ENCODE peak calls at places on chromosomes 2 and 18, in four cellular contexts. One of them, this sample, is unnamed.

GRCh38 chr2:25358249-25358815 is 16.6 kb upstream of the DNMT3A start:
- DNase-seq in cardiac muscle cell: no peak
- DNase-seq in uterus: no peak
- DNase-seq in Right ventricle myocardium superior: no peak
- DNase-seq in this sample: no peak

GRCh38 chr2:240520974-240521350 is 36.8 kb downstream of the ANKMY1 start:
- DNase-seq in cardiac muscle cell: no peak
- DNase-seq in uterus: no peak
- DNase-seq in Right ventricle myocardium superior: no peak
- DNase-seq in this sample: no peak

GRCh38 chr2:161915121-161915520 is 158.9 kb downstream of the DPP4 start:
- DNase-seq in cardiac muscle cell: peak
- DNase-seq in uterus: no peak
- DNase-seq in Right ventricle myocardium superior: no peak
- DNase-seq in this sample: peak

GRCh38 chr2:153431114-153431513 is 47.4 kb downstream of the RPRM start:
- DNase-seq in cardiac muscle cell: no peak
- DNase-seq in uterus: no peak
- DNase-seq in Right ventricle myocardium superior: no peak
- DNase-seq in this sample: no peak

GRCh38 chr2:74474899-74475298 is 2.4 kb upstream of the MRPL53 start:
- DNase-seq in cardiac muscle cell: peak
- DNase-seq in uterus: no peak
- DNase-seq in Right ventricle myocardium superior: no peak
- DNase-seq in this sample: peak

GRCh38 chr2:74741651-74742050 is 87.6 kb downstream of the SEMA4F start:
- DNase-seq in cardiac muscle cell: no peak
- DNase-seq in uterus: no peak
- DNase-seq in Right ventricle myocardium superior: no peak
- DNase-seq in this sample: no peak

GRCh38 chr18:8703781-8704301 is 1.5 kb upstream of the MTCL1 start:
- DNase-seq in cardiac muscle cell: no peak
- DNase-seq in uterus: peak
- DNase-seq in Right ventricle myocardium superior: no peak
- DNase-seq in this sample: no peak

GRCh38 chr18:8951491-8951890 is 151.0 kb upstream of the NDUFV2 start:
- DNase-seq in cardiac muscle cell: no peak
- DNase-seq in uterus: no peak
- DNase-seq in Right ventricle myocardium superior: no peak
- DNase-seq in this sample: no peak

GRCh38 chr2:99911711-99912110 is 230.7 kb downstream of the AFF3 start:
- DNase-seq in cardiac muscle cell: no peak
- DNase-seq in uterus: no peak
- DNase-seq in Right ventricle myocardium superior: no peak
- DNase-seq in this sample: peak

GRCh38 chr2:2769481-2770431 is 438.7 kb upstream of the MYT1L start:
- DNase-seq in cardiac muscle cell: no peak
- DNase-seq in uterus: no peak
- DNase-seq in Right ventricle myocardium superior: peak
- DNase-seq in this sample: no peak